ENCODE peak calls at places on chromosomes 1 and 21, in seven cellular contexts. G is adrenal gland, V is GM23248, H is body of pancreas, S is thoracic aorta, Z is fibroblast of pulmonary artery, N is mesendoderm. W is an unnamed sample.

GRCh38 chr1:192401832-192402231 is 85.0 kb downstream of the RGS21 start:
- DNase-seq in Z (peak), G (no peak), S (no peak), H (no peak), V (peak), N (no peak), W (no peak)

GRCh38 chr1:25922064-25922632 is 15.9 kb upstream of the STMN1 start:
- DNase-seq in V (no peak), Z (no peak), H (no peak), G (no peak), S (no peak), N (no peak), W (no peak)

GRCh38 chr1:29354511-29355098 is 118.3 kb downstream of the PTPRU start:
- DNase-seq in H (no peak), V (no peak), Z (no peak), S (no peak), N (no peak), G (no peak), W (no peak)

GRCh38 chr1:27348861-27349783 is 7.3 kb downstream of the SYTL1 start:
- DNase-seq in G (peak), H (peak), N (peak), S (no peak), V (peak), Z (no peak), W (no peak)

GRCh38 chr1:100267284-100267683 is 1.3 kb downstream of the RTCA start:
- DNase-seq in V (no peak), H (no peak), Z (no peak), S (no peak), N (no peak), G (no peak), W (no peak)

GRCh38 chr1:61083014-61083798 is 845 bp downstream of the NFIA start:
- DNase-seq in V (peak), S (no peak), H (peak), N (no peak), G (no peak), Z (no peak), W (no peak)

GRCh38 chr1:10782491-10783244 is 13.8 kb downstream of the CASZ1 start:
- DNase-seq in V (no peak), G (no peak), Z (no peak), H (no peak), N (no peak), S (no peak), W (no peak)

GRCh38 chr1:151760597-151761385 is 2.5 kb downstream of the MRPL9 start:
- DNase-seq in N (no peak), S (no peak), V (no peak), H (no peak), G (no peak), Z (no peak), W (no peak)

GRCh38 chr1:188170446-188170845 is 1341.7 kb downstream of the PLA2G4A start:
- DNase-seq in N (no peak), Z (no peak), V (no peak), S (no peak), G (no peak), H (no peak), W (no peak)

GRCh38 chr1:167152192-167152876 is 58.5 kb downstream of the STYXL2 start:
- DNase-seq in G (peak), N (no peak), S (no peak), H (no peak), V (no peak), Z (no peak), W (no peak)

GRCh38 chr1:20590313-20590777 is 1.4 kb downstream of the CDA start:
- DNase-seq in V (peak), G (peak), S (no peak), N (no peak), Z (no peak), H (no peak), W (no peak)

GRCh38 chr1:6685381-6685780 is 16.2 kb downstream of the DNAJC11 start:
- DNase-seq in S (no peak), N (no peak), H (no peak), V (no peak), Z (no peak), G (no peak), W (no peak)

GRCh38 chr21:32463367-32463766 is 50.9 kb downstream of the EVA1C start:
- DNase-seq in G (peak), H (no peak), S (no peak), V (no peak), Z (peak), N (no peak), W (no peak)

GRCh38 chr1:225735252-225736149 is 42.1 kb upstream of the SRP9 start:
- DNase-seq in G (peak), H (peak), V (peak), S (peak), Z (peak), N (peak), W (no peak)

GRCh38 chr1:240942901-240943300 is 330.9 kb upstream of the GREM2 start:
- DNase-seq in V (no peak), H (no peak), S (no peak), N (no peak), Z (no peak), G (no peak), W (no peak)

GRCh38 chr1:162310337-162310736 is 66.3 kb downstream of the SPATA46 start:
- DNase-seq in G (no peak), S (no peak), H (no peak), Z (peak), V (no peak), N (no peak), W (peak)

GRCh38 chr1:185966487-185966886 is 232.3 kb downstream of the HMCN1 start:
- DNase-seq in V (peak), S (no peak), G (no peak), H (no peak), N (no peak), Z (peak), W (no peak)

GRCh38 chr1:177219458-177220390 is 49.0 kb downstream of the BRINP2 start:
- DNase-seq in S (no peak), Z (peak), G (peak), H (no peak), N (no peak), V (no peak), W (no peak)

GRCh38 chr1:70866522-70867256 is 180.9 kb downstream of the PTGER3 start:
- DNase-seq in S (no peak), H (peak), V (no peak), N (peak), Z (no peak), G (peak), W (no peak)

GRCh38 chr1:61120998-61121397 is 38.6 kb downstream of the NFIA start:
- DNase-seq in H (peak), Z (peak), N (no peak), G (no peak), S (no peak), V (peak), W (no peak)

GRCh38 chr1:40078512-40079333 is 18.3 kb downstream of the PPT1 start:
- DNase-seq in S (no peak), G (peak), N (peak), V (peak), H (peak), Z (peak), W (no peak)

GRCh38 chr1:171372418-171373088 is 58.6 kb downstream of the FMO4 start:
- DNase-seq in Z (peak), G (no peak), H (no peak), V (no peak), S (no peak), N (no peak), W (no peak)
- H3K4me3 ChIP-seq in Z (no peak), G (no peak), H (no peak), V (no peak), S (no peak), N (no peak), W (no peak)

DNA sequence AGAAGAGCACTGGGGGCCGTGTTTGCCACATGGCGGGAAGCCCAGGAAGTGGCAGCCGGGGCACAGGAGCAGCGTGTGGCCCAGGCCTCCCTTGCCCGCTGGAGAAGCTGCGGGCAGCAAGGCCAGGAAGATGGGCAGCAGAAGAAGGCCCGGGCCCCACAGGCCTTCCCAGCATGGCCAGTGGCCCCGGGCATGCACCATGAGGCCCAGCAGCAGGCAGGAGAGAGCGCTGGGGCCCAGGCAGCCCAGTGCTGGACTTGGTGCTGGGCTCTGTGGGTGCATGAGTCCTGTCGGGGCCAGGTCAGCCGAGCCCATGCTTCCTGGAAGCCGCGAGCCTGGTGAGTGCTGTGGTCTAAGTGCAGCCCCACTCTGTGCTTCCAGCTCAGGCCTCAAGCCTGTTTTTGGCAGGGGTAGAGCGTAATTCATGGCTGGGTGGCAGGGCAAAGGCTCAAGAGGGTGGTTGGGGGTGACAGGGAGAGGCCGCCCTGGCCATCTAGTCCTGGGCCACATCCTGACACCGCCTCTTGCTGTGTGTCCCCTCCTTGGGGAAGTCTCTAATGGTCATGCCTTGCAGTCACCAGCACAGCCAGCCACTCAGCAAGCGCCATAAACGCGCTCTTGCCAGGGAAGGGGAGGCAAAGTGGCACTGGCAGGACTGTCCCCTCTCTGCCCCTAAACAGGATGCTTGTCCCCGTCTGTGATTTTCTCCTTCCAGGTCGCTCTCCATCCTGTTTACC is 21.3 kb downstream of the MTHFR start:
- DNase-seq in N (no peak), G (no peak), S (no peak), H (no peak), Z (no peak), V (no peak), W (no peak)
- H3K4me3 ChIP-seq in N (no peak), G (no peak), S (peak), H (no peak), Z (no peak), V (peak), W (no peak)

DNA sequence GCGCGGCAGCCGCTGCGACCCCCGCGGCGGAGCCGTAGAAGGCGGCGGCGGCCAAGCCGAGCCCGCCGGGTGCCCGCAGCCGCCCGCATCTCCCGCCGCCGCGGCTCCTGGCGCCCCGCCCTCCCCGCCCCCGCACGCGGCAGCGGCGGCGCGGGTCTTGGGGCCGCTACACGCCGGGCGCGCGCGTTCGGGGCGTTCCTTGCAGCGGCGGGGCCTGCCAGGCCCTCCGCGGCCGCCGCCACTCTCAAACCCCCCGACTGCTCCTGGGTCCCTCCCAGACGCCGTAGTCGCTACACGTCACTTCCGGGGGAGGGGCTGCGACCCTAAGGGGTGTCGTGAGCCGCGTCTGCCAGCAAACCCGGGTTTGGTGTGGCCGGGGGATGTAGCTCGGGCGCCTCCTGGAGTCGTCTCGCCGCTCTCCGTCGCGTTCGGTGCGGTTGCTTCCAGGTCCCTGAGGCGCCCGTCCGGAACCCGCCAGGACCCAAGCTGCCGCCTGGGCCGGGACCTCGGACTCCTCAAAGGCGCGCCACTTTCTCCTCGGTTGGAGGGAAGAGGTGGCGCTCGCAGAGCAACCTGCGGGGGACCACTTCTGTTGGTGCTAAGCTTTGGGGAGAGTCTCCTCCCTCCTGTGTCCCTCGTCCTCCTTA is at the start of gene ELK4:
- DNase-seq in G (peak), Z (peak), V (peak), H (peak), N (peak), S (peak), W (peak)
- H3K4me3 ChIP-seq in G (no peak), Z (peak), V (peak), H (peak), N (peak), S (peak), W (peak)

GRCh38 chr1:3684031-3684430 is 31.7 kb downstream of the TP73 start:
- DNase-seq in Z (peak), S (no peak), V (peak), G (no peak), N (peak), H (no peak), W (no peak)
- H3K4me3 ChIP-seq in Z (no peak), S (no peak), V (peak), G (no peak), N (no peak), H (no peak), W (no peak)

GRCh38 chr21:37435120-37435519 is 68.5 kb downstream of the DYRK1A start:
- DNase-seq in N (peak), Z (peak), H (peak), G (peak), V (peak), S (no peak), W (peak)
- H3K4me3 ChIP-seq in N (no peak), Z (no peak), H (no peak), G (no peak), V (peak), S (peak), W (peak)

GRCh38 chr1:9302745-9303524 is 10.2 kb downstream of the SPSB1 start:
- DNase-seq in N (no peak), V (peak), S (no peak), G (peak), H (peak), Z (peak), W (no peak)
- H3K4me3 ChIP-seq in N (no peak), V (peak), S (peak), G (no peak), H (no peak), Z (no peak), W (no peak)